ENCODE peak calls at places on chromosomes 11 and 22, in eight cellular contexts. F, C, I, O, L, E, Q and X are unnamed samples.

GRCh38 chr11:67354314-67355022 is 1.1 kb upstream of the POLD4 start:
- DNase-seq in L (peak), O (peak), C (peak), E (peak), F (no peak), I (peak), Q (peak), X (peak)

GRCh38 chr11:119709638-119710346 is 19.2 kb downstream of the NECTIN1 start:
- DNase-seq in C (no peak), L (no peak), Q (peak), O (no peak), I (no peak), F (peak), E (peak), X (no peak)

GRCh38 chr11:60872952-60873524 is 5.7 kb downstream of the ZP1 start:
- DNase-seq in F (no peak), E (peak), I (no peak), O (peak), L (peak), C (peak), Q (peak), X (peak)

GRCh38 chr11:122177238-122177637 is 61.2 kb upstream of the BLID start:
- DNase-seq in O (no peak), Q (no peak), L (no peak), I (no peak), C (no peak), F (no peak), E (no peak), X (no peak)

GRCh38 chr11:116986521-116987105 is 111.6 kb downstream of the SIK3 start:
- DNase-seq in F (no peak), O (no peak), C (no peak), E (peak), I (no peak), L (peak), Q (no peak), X (peak)

GRCh38 chr22:28442951-28443876 is 236.4 kb downstream of the TTC28 start:
- DNase-seq in L (peak), Q (peak), E (peak), O (peak), C (no peak), F (peak), I (peak), X (peak)

GRCh38 chr11:118200901-118201680 is 23.7 kb downstream of the JAML start:
- DNase-seq in F (no peak), L (no peak), E (no peak), I (no peak), Q (no peak), C (no peak), O (no peak), X (no peak)

GRCh38 chr11:110338684-110339083 is 42.3 kb upstream of the RDX start:
- DNase-seq in L (no peak), I (no peak), Q (no peak), F (no peak), C (no peak), E (no peak), O (no peak), X (no peak)

GRCh38 chr11:10302744-10303557 is 1.9 kb upstream of the ADM start:
- DNase-seq in L (peak), I (peak), O (peak), Q (peak), C (peak), F (peak), E (peak), X (no peak)

GRCh38 chr11:10305964-10306918 is 1.4 kb downstream of the ADM start:
- DNase-seq in I (no peak), C (no peak), Q (peak), F (peak), O (peak), E (peak), L (no peak), X (no peak)

GRCh38 chr11:10303558-10304363 is 1.1 kb upstream of the ADM start:
- DNase-seq in E (peak), F (no peak), C (no peak), O (peak), L (peak), Q (peak), I (no peak), X (no peak)

GRCh38 chr11:10305262-10305963 is 540 bp downstream of the ADM start:
- DNase-seq in C (no peak), E (peak), Q (peak), L (no peak), O (peak), F (no peak), I (no peak), X (no peak)

DNA sequence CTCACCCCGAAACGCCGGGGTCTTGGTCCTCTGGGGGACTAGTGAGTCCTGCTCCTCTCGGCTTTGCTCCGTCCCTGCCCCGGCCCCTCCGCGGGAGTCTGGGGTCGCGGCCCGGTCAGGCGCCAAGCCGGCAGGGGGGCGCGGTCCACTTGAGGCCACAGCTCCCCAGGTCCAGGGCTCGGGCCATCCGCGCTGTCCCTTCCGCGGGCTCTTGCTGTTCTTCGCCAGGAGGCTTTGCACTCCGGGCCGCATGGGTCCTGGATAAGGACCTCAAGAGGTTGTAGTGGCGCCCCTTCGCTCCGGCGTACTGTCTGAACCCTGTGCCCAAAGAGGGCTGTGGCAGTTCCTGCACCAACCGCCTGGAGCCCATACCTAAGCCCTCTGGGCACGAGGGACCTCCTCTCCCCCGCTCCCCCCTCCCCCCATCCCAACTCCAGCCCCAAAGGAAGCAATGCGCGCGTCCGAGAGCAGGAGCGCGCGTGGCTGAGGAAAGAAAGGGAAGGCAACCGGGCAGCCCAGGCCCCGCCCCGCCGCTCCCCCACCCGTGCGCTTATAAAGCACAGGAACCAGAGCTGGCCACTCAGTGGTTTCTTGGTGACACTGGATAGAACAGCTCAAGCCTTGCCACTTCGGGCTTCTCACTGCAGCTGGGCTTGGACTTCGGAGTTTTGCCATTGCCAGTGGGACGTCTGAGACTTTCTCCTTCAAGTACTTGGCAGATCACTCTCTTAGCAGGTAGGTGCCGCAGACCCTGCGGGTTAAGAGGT is at the start of gene ADM:
- DNase-seq in F (peak), Q (peak), E (peak), C (peak), L (peak), O (peak), I (peak), X (peak)
- TF ChIP-seq CTCF in F (peak), Q (peak), E (peak), C (peak), L (peak), O (no peak), I (peak), X (peak)

GRCh38 chr11:64165482-64165841 is 451 bp downstream of the MACROD1 start:
- DNase-seq in L (no peak), E (no peak), C (no peak), I (no peak), Q (no peak), F (peak), O (no peak), X (no peak)
- TF ChIP-seq CTCF in L (peak), E (no peak), C (no peak), I (no peak), Q (no peak), F (no peak), O (no peak), X (no peak)

DNA sequence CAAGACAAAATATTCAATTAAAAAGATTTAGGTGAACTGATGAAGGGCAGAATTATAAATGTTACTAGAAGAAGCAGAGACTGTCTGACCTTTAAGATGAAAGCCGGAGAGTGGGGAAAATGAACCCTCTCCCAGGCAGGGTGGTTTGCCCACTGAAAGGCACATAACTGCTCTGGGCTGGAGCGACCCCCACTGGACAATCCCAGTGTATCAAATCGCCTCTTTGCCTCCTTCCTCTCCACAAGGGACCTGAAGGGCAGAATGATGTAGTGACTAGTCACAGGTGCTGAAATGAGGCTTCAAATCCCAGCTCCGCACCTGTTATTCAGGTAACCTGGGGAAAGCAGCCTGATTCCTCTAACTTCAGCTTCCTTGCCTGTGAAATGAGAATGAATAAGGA is 69.0 kb downstream of the EFCAB6 start:
- DNase-seq in L (no peak), C (peak), I (no peak), Q (peak), E (no peak), F (peak), O (no peak), X (no peak)
- TF ChIP-seq CTCF in L (no peak), C (peak), I (no peak), Q (peak), E (peak), F (no peak), O (no peak), X (peak)

DNA sequence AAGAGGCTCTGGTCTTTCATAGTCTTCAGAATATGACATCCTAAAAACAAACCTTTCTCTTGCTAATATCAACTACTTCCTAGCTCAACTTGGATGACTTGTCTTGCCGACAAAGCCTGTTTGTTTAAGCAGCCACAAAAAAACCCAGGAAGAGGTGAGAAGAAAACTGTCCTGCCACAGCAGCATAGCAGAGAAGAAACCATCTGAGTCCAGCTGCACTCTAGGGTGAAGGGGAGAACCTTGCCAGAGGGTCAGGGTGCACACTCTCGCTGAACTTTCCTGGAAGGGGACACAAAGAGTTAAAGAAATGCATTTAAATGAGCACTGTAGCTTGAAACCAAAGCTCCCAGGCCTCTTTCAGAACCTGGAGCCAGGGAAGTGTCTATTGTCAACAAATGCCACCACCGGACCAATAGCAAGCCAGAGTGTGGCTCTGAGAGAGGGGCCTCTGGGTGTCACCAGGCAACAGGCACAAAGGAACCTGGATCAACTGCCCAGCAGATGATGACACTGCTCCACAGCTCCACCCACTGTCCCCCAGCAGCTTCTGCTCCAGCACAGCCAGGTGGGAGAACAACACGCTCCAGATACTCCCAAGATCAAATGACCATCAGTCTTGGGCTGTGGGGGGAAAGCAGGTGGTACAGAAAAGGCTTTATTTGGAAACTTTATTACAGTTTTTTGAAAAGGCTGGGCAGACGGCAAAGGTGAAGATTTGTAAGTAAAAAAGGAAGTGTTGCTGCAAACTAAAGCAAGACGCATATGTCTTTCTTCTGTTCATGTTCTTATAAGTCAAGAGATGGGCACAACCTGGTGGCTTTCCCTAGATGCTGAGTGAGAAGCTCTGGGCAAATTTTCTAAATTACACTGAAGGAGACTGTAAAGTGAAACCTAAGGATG is 105.7 kb downstream of the RASSF10 start:
- DNase-seq in L (no peak), I (no peak), O (peak), F (no peak), E (no peak), C (peak), Q (peak), X (no peak)
- TF ChIP-seq CTCF in L (peak), I (no peak), O (no peak), F (no peak), E (peak), C (peak), Q (peak), X (no peak)

DNA sequence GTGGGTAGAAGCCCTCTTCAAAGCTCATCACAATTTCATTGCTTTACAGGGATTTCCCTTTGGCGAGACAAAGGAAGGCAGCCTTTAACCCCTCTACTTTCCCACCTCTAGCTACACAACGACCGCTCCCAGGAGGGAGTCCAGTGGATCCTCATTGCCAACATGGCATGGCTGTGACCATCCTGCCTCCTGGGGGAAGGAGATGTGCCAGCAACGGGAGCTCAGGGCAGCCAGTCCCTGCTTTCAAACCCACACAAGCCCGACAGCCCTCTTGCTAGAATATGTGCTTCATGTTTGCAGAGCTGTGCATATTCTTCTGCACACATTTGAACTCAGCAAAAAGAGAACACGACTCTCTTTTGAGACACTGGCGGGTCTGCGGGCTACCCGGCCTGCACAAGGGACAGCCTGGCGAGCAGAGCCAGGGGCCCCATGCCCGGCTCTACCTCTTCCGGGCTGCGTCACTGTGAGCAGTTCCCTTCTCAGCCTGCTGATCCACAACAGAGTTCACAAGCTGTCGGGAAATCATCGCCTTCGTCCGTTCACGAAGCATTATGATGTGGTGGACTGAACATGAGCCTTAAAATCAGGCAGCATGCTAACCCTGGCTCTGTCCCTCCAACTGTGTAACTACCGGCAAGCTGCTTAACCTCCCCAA is 51.0 kb upstream of the JAM3 start:
- DNase-seq in O (no peak), I (no peak), C (no peak), E (no peak), F (no peak), Q (no peak), L (no peak), X (no peak)
- TF ChIP-seq CTCF in O (no peak), I (no peak), C (no peak), E (no peak), F (no peak), Q (no peak), L (no peak), X (no peak)

GRCh38 chr11:95863486-95864140 is 60.3 kb downstream of the MTMR2 start:
- DNase-seq in Q (no peak), F (no peak), I (no peak), C (no peak), O (no peak), L (peak), E (peak), X (no peak)

DNA sequence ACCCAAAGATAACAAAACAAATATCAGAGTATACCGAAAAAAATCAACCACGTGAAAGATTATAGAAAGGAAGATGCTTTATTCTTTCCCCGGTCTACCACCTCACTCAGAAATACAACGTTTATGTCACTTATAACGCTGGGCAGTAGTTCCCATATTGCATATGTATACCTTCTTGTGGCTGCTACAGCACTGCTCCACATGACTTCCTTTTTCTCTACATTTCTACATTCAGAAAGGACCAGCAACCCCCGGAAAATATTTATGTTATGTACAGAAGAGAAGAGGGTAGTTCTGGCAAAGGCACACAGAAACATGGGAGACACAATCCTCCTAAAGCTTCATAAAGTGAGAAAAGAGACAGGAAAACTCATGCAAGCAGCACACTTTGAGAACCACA is 56.8 kb downstream of the MTMR2 start:
- DNase-seq in I (no peak), O (no peak), C (no peak), L (no peak), E (no peak), Q (no peak), F (no peak), X (no peak)
- TF ChIP-seq CTCF in I (no peak), O (no peak), C (no peak), L (no peak), E (no peak), Q (no peak), F (no peak), X (no peak)